ENCODE peak calls at places on chromosomes 13 and 19, in six cellular contexts. X is A549, Q is GM23338, N is Panc1, Z is GM12878, S is HCT116. O is an unnamed sample.

GRCh38 chr19:558770-559439 is 13.5 kb upstream of the BSG start:
- DNase-seq in X (no peak), Z (no peak), S (no peak), N (no peak), Q (no peak), O (no peak)

GRCh38 chr19:4108767-4109625 is 14.9 kb downstream of the MAP2K2 start:
- DNase-seq in Z (peak; percentile 79), Q (no peak), N (no peak), X (no peak), S (no peak), O (peak; percentile 97)

GRCh38 chr19:40530091-40530901 is 46.4 kb upstream of the SHKBP1 start:
- DNase-seq in Z (no peak), X (peak; percentile 77), N (no peak), Q (peak; percentile 83), S (no peak), O (no peak)

GRCh38 chr13:24276310-24276709 is 33.1 kb upstream of the C1QTNF9 start:
- DNase-seq in S (no peak), Z (peak; percentile 42), Q (no peak), N (no peak), X (no peak), O (no peak)

GRCh38 chr13:44739539-44739938 is 163.4 kb upstream of the TSC22D1 start:
- DNase-seq in S (no peak), Q (no peak), Z (no peak), X (no peak), N (no peak), O (no peak)

GRCh38 chr19:34844254-34844653 is 71.2 kb upstream of the ZNF599 start:
- DNase-seq in Z (no peak), X (no peak), N (no peak), Q (no peak), S (no peak), O (no peak)

GRCh38 chr19:2270157-2270571 is 11.8 kb downstream of the PEAK3 start:
- DNase-seq in Z (no peak), X (no peak), S (no peak), N (no peak), Q (no peak), O (no peak)

GRCh38 chr19:58439576-58440554 is at the start of gene ZNF132:
- DNase-seq in Z (peak; percentile 98), Q (peak; percentile 100), X (peak; percentile 44), S (no peak), N (no peak), O (peak; percentile 99)

GRCh38 chr13:50942630-50943311 is 33.2 kb downstream of the RNASEH2B start:
- DNase-seq in S (no peak), Q (peak; percentile 42), N (no peak), X (no peak), Z (no peak), O (no peak)

GRCh38 chr19:18798384-18799352 is 7.6 kb upstream of the COMP start:
- DNase-seq in Q (peak; percentile 75), X (no peak), Z (no peak), S (no peak), N (no peak), O (no peak)

GRCh38 chr19:52369463-52370340 is at the start of gene ZNF880:
- DNase-seq in X (peak; percentile 6), Z (peak; percentile 38), Q (peak; percentile 98), N (peak; percentile 43), S (no peak), O (peak; percentile 59)

GRCh38 chr13:30255696-30256095 is 51.7 kb downstream of the KATNAL1 start:
- DNase-seq in N (no peak), X (no peak), Z (no peak), Q (no peak), S (no peak), O (no peak)

GRCh38 chr19:51096473-51097165 is 11.6 kb downstream of the CTU1 start:
- DNase-seq in Z (no peak), S (peak; percentile 21), N (no peak), X (peak; percentile 60), Q (peak; percentile 57), O (no peak)

GRCh38 chr19:17090501-17091074 is 15.0 kb downstream of the MYO9B start:
- DNase-seq in Q (no peak), N (no peak), Z (no peak), X (no peak), S (no peak), O (peak; percentile 65)

GRCh38 chr19:9806781-9807180 is 12.1 kb downstream of the FBXL12 start:
- DNase-seq in X (no peak), Z (no peak), Q (no peak), S (no peak), N (no peak), O (no peak)

GRCh38 chr19:50358483-50359431 is 6.7 kb downstream of the NAPSA start:
- DNase-seq in Z (peak; percentile 48), S (no peak), Q (no peak), X (no peak), N (no peak), O (no peak)

GRCh38 chr19:48290923-48291700 is 21.2 kb downstream of the ZNF114 start:
- DNase-seq in Z (no peak), S (no peak), Q (peak; percentile 91), N (peak; percentile 36), X (peak; percentile 91), O (peak; percentile 45)

GRCh38 chr19:42283248-42284065 is 14.4 kb downstream of the CIC start:
- DNase-seq in Q (peak; percentile 98), X (peak; percentile 99), Z (peak; percentile 69), S (peak; percentile 69), N (no peak), O (peak; percentile 93)

GRCh38 chr13:71880753-71881541 is 13.9 kb upstream of the DACH1 start:
- DNase-seq in Q (peak; percentile 47), X (no peak), N (no peak), Z (no peak), S (no peak), O (no peak)

GRCh38 chr13:90868321-90868920 is 479.1 kb upstream of the MIR17HG start:
- DNase-seq in Q (peak; percentile 48), N (no peak), X (no peak), S (peak; percentile 8), Z (no peak), O (no peak)

GRCh38 chr19:38209671-38210457 is 14.2 kb downstream of the DPF1 start:
- DNase-seq in S (no peak), N (no peak), Q (peak; percentile 82), X (no peak), Z (no peak), O (no peak)

GRCh38 chr19:51163257-51163656 is 21.2 kb downstream of the SIGLEC7 start:
- DNase-seq in N (no peak), S (no peak), Q (peak; percentile 13), X (no peak), Z (no peak), O (no peak)

GRCh38 chr13:47598340-47598911 is 402.6 kb downstream of the SUCLA2 start:
- DNase-seq in S (no peak), N (no peak), Z (no peak), X (no peak), Q (peak; percentile 7), O (no peak)

GRCh38 chr13:91369432-91369831 is 21.9 kb downstream of the MIR17HG start:
- DNase-seq in N (no peak), X (no peak), Q (no peak), Z (no peak), S (no peak), O (no peak)

GRCh38 chr13:93230466-93230865 is 3.9 kb downstream of the GPC6 start:
- DNase-seq in S (no peak), Z (no peak), Q (no peak), N (no peak), X (no peak), O (no peak)

GRCh38 chr19:2774083-2774679 is 8.9 kb downstream of the SGTA start:
- DNase-seq in X (no peak), N (no peak), S (no peak), Z (no peak), Q (no peak), O (no peak)

GRCh38 chr13:68047889-68048288 is 817.8 kb upstream of the PCDH9 start:
- DNase-seq in Q (peak; percentile 8), X (no peak), N (no peak), S (no peak), Z (no peak), O (no peak)

GRCh38 chr19:42150940-42151339 is 18.7 kb upstream of the POU2F2 start:
- DNase-seq in N (no peak), Z (no peak), Q (peak; percentile 57), S (no peak), X (no peak), O (no peak)

GRCh38 chr13:25864936-25865335 is 186.9 kb downstream of the SHISA2 start:
- DNase-seq in Q (no peak), X (no peak), Z (no peak), N (no peak), S (no peak), O (no peak)

DNA sequence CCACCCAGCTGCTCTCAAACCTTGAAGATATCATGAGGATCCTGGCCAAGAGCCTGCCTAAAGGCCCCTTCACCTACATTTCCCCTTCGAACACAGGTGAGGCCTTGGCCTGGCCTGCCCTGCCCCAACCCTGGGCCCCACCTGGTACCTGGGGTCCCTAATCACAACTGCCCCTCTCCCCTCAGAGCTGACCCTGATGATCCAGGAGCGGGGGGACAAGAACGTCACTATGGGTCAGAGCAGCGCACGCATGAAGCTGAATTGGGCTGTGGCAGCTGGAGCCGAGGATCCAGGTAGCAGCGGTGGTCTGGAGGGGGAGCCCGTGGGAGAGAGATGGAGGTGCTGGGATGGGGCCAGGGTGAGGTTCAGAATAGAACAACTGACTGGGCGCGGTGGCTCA is 17.7 kb downstream of the DDX39A start:
- DNase-seq in Z (no peak), X (no peak), N (no peak), S (no peak), Q (no peak), O (no peak)
- H3K27ac ChIP-seq in Z (no peak overlapping the region), X (no peak overlapping the region), N (no peak overlapping the region), S (peak overlapping the region; percentile 45), Q (no peak overlapping the region), O (no peak overlapping the region)

DNA sequence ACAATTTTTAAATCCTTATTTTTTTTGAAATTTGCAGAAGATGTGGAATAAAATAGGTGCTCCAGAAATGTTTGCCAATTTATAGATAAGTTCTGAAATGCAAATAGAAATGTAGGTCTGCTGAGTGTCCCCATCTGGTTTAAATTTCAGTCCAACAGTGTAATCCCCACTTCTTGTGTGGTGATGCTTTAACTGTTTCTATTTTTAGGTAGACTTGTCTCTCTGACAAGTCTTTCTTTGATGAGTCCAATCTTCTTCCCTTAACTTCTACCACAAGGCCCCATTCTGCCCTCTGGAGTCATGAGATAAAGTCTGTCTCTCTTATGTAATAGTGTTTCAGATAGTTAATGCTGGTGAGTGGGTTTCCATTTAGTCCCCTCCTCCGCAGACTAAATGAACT is 390.4 kb downstream of the RFC3 start:
- DNase-seq in S (no peak), Q (no peak), X (no peak), Z (no peak), N (no peak), O (no peak)
- TF ChIP-seq REST in S (no peak), Q (no peak), X (no peak), Z (no peak), N (no peak), O (no peak)

GRCh38 chr13:110236431-110236830 is 70.5 kb downstream of the COL4A1 start:
- DNase-seq in Z (no peak), Q (no peak), X (no peak), S (no peak), N (no peak), O (no peak)
- H3K27ac ChIP-seq in Z (no peak overlapping the region), Q (no peak overlapping the region), X (no peak overlapping the region), S (no peak overlapping the region), N (no peak overlapping the region), O (no peak overlapping the region)

DNA sequence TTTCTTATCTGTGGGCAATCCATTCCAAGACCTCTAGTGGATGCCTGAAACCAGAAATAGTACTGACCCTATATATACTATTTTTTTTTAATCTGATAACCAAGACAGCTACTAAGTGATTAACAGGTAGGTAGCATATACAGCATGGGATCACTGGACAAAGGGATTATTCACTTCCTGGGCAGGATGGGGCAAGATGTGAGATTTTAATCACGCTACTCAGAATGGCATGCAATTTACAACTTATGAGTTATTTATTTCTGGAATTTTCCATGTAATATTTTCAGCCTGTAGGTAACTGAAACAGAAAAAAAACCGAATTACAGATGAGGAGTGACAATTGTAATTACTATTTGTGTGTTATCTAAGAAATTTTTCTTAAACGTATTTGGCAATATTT is 41.2 kb downstream of the ZIC2 start:
- DNase-seq in S (no peak), X (no peak), Z (no peak), Q (no peak), N (no peak), O (no peak)
- TF ChIP-seq REST in S (no peak), X (no peak), Z (no peak), Q (no peak), N (no peak), O (no peak)